ENCODE peak calls at places on chromosomes 1 and 21, in four cellular contexts. Q, B, J and C are unnamed samples.

GRCh38 chr1:183061194-183061593 is 38.0 kb downstream of the LAMC1 start:
- DNase-seq in Q (no peak), B (no peak), J (peak), C (no peak)

GRCh38 chr1:202007279-202007678 is 3.1 kb upstream of the ELF3 start:
- DNase-seq in Q (no peak), B (no peak), J (no peak), C (no peak)

GRCh38 chr1:218345673-218346390 is 696 bp downstream of the TGFB2 start:
- DNase-seq in Q (peak), B (peak), J (peak), C (peak)

GRCh38 chr1:52798331-52798730 is 44.2 kb upstream of the ZYG11A start:
- DNase-seq in Q (no peak), B (no peak), J (no peak), C (no peak)

GRCh38 chr21:42219606-42220137 is 732 bp downstream of the ABCG1 start:
- DNase-seq in Q (no peak), B (no peak), J (no peak), C (peak)

GRCh38 chr1:178055093-178055492 is 38.8 kb upstream of the RASAL2 start:
- DNase-seq in Q (no peak), B (peak), J (no peak), C (peak)

GRCh38 chr1:207397525-207397926 is 56.6 kb upstream of the CR2 start:
- DNase-seq in Q (no peak), B (peak), J (no peak), C (no peak)

GRCh38 chr1:205917466-205918248 is 25.6 kb downstream of the SLC26A9 start:
- DNase-seq in Q (no peak), B (no peak), J (no peak), C (no peak)

GRCh38 chr1:218383051-218383450 is 37.9 kb downstream of the TGFB2 start:
- DNase-seq in Q (no peak), B (peak), J (no peak), C (peak)

GRCh38 chr1:111505641-111506119 is 2.2 kb upstream of the ADORA3 start:
- DNase-seq in Q (no peak), B (no peak), J (no peak), C (no peak)

GRCh38 chr1:111506561-111506960 is 3.1 kb upstream of the ADORA3 start:
- DNase-seq in Q (no peak), B (no peak), J (no peak), C (no peak)

GRCh38 chr1:111510003-111510380 is 6.6 kb upstream of the ADORA3 start:
- DNase-seq in Q (no peak), B (no peak), J (peak), C (no peak)

GRCh38 chr1:111504097-111504496 is 664 bp upstream of the ADORA3 start:
- DNase-seq in Q (no peak), B (no peak), J (no peak), C (no peak)

GRCh38 chr1:111507411-111508201 is 4.2 kb upstream of the ADORA3 start:
- DNase-seq in Q (peak), B (peak), J (peak), C (peak)
- TF ChIP-seq CTCF in Q (no peak), B (no peak), J (peak), C (peak)

GRCh38 chr1:29303201-29304024 is 67.1 kb downstream of the PTPRU start:
- DNase-seq in Q (no peak), B (no peak), J (no peak), C (no peak)
- TF ChIP-seq CTCF in Q (no peak), B (no peak), J (no peak), C (no peak)

DNA sequence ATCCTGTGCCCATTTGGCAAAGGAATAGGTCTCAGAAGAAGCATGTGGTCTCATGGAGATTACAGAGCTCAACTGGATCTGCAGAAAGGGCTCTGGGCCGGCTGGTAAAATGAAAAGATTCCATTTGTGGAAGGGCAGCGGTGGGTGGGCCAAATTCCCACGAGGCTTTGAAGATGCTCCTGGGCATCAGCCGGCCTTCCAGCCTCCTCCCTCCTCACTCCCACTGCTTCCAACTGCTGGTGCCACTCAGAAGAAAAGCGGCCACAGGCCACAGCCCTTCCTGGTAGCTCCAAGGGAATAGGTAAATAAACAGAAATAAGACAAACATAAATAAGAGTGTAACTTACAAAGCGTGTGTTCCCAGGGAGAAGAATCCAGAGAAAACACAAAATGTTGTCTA is 136.3 kb upstream of the SLC44A3 start:
- DNase-seq in Q (no peak), B (no peak), J (no peak), C (no peak)
- TF ChIP-seq CTCF in Q (no peak), B (no peak), J (no peak), C (no peak)

DNA sequence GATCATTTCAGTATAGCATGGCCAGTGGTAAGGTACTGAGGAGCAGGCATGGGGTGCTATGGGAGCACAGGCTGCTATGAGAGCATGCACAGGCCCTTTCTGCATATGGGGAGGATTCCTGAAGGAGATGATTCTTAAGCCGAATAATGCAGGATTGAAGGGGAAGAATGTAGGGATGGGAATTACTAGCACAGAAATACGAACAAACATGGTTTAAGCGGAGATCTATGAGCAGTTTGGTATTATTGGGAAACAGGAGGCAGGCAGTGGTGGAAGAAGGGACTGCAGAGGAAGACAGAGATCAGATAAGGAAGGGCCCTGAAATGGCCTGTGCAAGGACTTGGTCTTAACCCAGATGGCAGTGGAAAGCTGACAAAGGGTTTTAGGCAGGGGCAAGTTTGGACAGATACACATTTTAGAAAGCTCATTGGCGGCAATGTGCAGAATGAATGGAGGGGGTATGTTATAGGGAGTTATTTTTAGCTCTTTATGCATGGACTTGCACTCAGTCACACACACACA is 1.7 kb downstream of the OSCP1 start:
- DNase-seq in Q (no peak), B (no peak), J (no peak), C (no peak)
- TF ChIP-seq CTCF in Q (no peak), B (no peak), J (no peak), C (no peak)

GRCh38 chr1:1274931-1275431 is 1.3 kb upstream of the UBE2J2 start:
- DNase-seq in Q (no peak), B (no peak), J (no peak), C (no peak)

GRCh38 chr1:1274299-1274930 is 761 bp upstream of the UBE2J2 start:
- DNase-seq in Q (no peak), B (no peak), J (no peak), C (no peak)

GRCh38 chr1:1272341-1273151 is 1.1 kb downstream of the UBE2J2 start:
- DNase-seq in Q (no peak), B (peak), J (no peak), C (no peak)

GRCh38 chr1:1273535-1274298 is at the start of gene UBE2J2:
- DNase-seq in Q (peak), B (peak), J (peak), C (peak)

DNA sequence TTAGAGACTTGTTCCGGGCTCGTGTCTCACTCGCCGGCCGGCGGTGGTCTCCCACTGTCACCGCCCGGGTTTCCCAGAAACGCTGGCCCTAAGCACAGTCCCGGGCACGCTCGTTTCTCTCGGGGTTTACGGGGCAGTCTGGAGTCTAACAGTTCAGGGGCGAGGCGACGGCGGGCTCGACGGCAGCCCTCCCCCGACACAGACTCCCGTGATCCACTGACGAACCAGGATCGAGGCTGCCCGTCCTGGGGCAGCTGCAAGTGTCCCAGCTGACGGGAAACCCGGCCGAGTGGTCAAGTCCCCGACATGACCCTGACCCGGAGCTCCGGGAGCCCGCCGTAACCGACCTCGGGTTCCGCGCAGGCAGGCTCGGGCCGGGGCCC is 511 bp downstream of the UBE2J2 start:
- DNase-seq in Q (no peak), B (no peak), J (no peak), C (peak)
- TF ChIP-seq CTCF in Q (no peak), B (no peak), J (no peak), C (no peak)

GRCh38 chr1:2801535-2802291 is at the start of gene TTC34:
- DNase-seq in Q (no peak), B (peak), J (no peak), C (no peak)
- TF ChIP-seq CTCF in Q (no peak), B (peak), J (no peak), C (no peak)

GRCh38 chr1:242774256-242774655 is 249.8 kb upstream of the PLD5 start:
- DNase-seq in Q (no peak), B (no peak), J (no peak), C (no peak)
- TF ChIP-seq CTCF in Q (no peak), B (no peak), J (no peak), C (no peak)

DNA sequence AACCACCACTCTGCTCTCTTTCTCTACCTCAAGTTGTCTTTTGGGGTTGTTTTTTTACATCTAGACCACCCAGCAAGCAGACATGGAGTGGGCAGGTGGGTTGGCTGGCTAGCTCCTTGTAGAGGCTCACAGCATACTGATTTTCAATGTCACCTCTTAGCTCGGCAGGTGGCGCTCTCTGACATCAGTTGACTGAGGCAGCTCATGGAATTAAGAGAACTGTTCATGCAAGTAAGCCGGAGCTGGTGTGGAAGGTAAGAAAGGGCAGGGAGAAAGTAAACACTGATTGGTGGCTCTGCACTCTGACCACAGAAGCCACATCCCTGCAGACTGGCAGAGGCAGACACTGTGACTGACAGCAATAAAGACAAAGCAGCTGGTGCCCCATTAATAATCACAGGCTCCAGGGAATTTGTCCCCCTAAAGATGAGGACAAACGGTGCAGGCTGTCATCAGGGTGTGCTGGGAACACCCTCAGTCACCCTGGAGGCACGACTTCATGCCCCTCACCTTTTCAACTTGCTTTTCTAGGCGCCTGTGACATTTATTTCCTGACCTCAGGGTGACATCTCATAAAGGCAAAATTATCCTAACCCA is 226.8 kb downstream of the LMX1A start:
- DNase-seq in Q (peak), B (peak), J (peak), C (peak)
- TF ChIP-seq CTCF in Q (peak), B (peak), J (peak), C (peak)

GRCh38 chr21:45818276-45818903 is 163.2 kb upstream of the COL6A1 start:
- DNase-seq in Q (no peak), B (peak), J (peak), C (peak)
- TF ChIP-seq CTCF in Q (no peak), B (peak), J (no peak), C (no peak)

DNA sequence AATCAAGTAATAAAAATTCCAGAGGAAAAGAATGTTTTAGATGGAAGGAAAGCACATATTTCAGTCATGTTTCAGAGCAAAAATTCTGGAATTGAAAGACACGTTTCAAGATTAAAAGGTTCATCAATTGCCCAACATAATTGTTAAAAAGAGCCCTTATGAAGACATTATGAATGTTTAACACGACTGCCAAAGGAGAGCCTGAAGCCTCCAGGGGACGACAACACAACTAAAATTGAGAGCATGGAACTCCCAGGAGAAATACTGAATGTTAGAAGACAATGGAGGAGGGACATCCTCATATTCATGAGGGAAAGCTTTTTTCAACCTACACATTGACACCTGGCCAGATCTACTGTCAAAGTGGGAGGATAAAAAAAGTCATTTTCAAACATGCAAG is 16.0 kb downstream of the OR2T11 start:
- DNase-seq in Q (no peak), B (peak), J (peak), C (no peak)
- TF ChIP-seq CTCF in Q (no peak), B (peak), J (peak), C (peak)